ENCODE peak calls at places on chromosomes 13 and 19, in five cellular contexts. One of them, this sample, is unnamed.

GRCh38 chr19:2381151-2381822 is 21.2 kb downstream of the TMPRSS9 start:
- DNase-seq in cardiac muscle cell: peak; percentile 39
- DNase-seq in A673: no peak
- DNase-seq in foreskin keratinocyte: no peak
- DNase-seq in ovary: no peak
- DNase-seq in this sample: no peak

GRCh38 chr13:98103942-98104880 is 38.7 kb upstream of the FARP1 start:
- DNase-seq in cardiac muscle cell: no peak
- DNase-seq in ovary: no peak
- DNase-seq in A673: peak; percentile 41
- DNase-seq in foreskin keratinocyte: no peak
- DNase-seq in this sample: no peak

GRCh38 chr13:97165527-97166425 is 56.4 kb upstream of the MBNL2 start:
- DNase-seq in foreskin keratinocyte: no peak
- DNase-seq in A673: no peak
- DNase-seq in cardiac muscle cell: no peak
- DNase-seq in ovary: no peak
- DNase-seq in this sample: no peak

GRCh38 chr19:40229484-40229883 is 3.0 kb upstream of the CCNP start:
- DNase-seq in foreskin keratinocyte: no peak
- DNase-seq in cardiac muscle cell: no peak
- DNase-seq in A673: no peak
- DNase-seq in ovary: no peak
- DNase-seq in this sample: no peak

GRCh38 chr13:43805071-43805468 is 18.3 kb upstream of the ENOX1 start:
- DNase-seq in foreskin keratinocyte: peak; percentile 98
- DNase-seq in cardiac muscle cell: peak; percentile 62
- DNase-seq in A673: peak; percentile 5
- DNase-seq in ovary: no peak
- DNase-seq in this sample: no peak

GRCh38 chr19:46710687-46711086 is 6.2 kb downstream of the PRKD2 start:
- DNase-seq in A673: no peak
- DNase-seq in foreskin keratinocyte: no peak
- DNase-seq in cardiac muscle cell: no peak
- DNase-seq in ovary: no peak
- DNase-seq in this sample: no peak

GRCh38 chr13:114298866-114299265 is 15.4 kb upstream of the CHAMP1 start:
- DNase-seq in cardiac muscle cell: no peak
- DNase-seq in foreskin keratinocyte: no peak
- DNase-seq in A673: no peak
- DNase-seq in ovary: no peak
- DNase-seq in this sample: no peak

GRCh38 chr13:49997935-49998334 is 1.1 kb downstream of the TRIM13 start:
- DNase-seq in foreskin keratinocyte: no peak
- DNase-seq in A673: no peak
- DNase-seq in cardiac muscle cell: peak; percentile 22
- DNase-seq in ovary: no peak
- DNase-seq in this sample: no peak

GRCh38 chr19:8361921-8362793 is 1.8 kb upstream of the ANGPTL4 start:
- DNase-seq in cardiac muscle cell: peak; percentile 99
- DNase-seq in ovary: peak; percentile 76
- DNase-seq in foreskin keratinocyte: peak; percentile 96
- DNase-seq in A673: peak; percentile 92
- DNase-seq in this sample: no peak

GRCh38 chr19:51779703-51780102 is 15.3 kb upstream of the FPR3 start:
- DNase-seq in cardiac muscle cell: no peak
- DNase-seq in ovary: no peak
- DNase-seq in foreskin keratinocyte: no peak
- DNase-seq in A673: no peak
- DNase-seq in this sample: no peak

GRCh38 chr13:34230271-34230670 is 412.3 kb downstream of the RFC3 start:
- DNase-seq in cardiac muscle cell: no peak
- DNase-seq in foreskin keratinocyte: no peak
- DNase-seq in A673: no peak
- DNase-seq in ovary: no peak
- DNase-seq in this sample: no peak

GRCh38 chr13:40801255-40802217 is 12.1 kb downstream of the SLC25A15 start:
- DNase-seq in foreskin keratinocyte: no peak
- DNase-seq in A673: no peak
- DNase-seq in cardiac muscle cell: no peak
- DNase-seq in ovary: no peak
- DNase-seq in this sample: no peak

GRCh38 chr19:31314849-31315620 is 34.2 kb downstream of the TSHZ3 start:
- DNase-seq in ovary: no peak
- DNase-seq in A673: no peak
- DNase-seq in cardiac muscle cell: no peak
- DNase-seq in foreskin keratinocyte: no peak
- DNase-seq in this sample: no peak

GRCh38 chr19:57280913-57281425 is 684 bp downstream of the ZNF460 start:
- DNase-seq in foreskin keratinocyte: no peak
- DNase-seq in ovary: peak; percentile 31
- DNase-seq in A673: peak; percentile 21
- DNase-seq in cardiac muscle cell: no peak
- DNase-seq in this sample: peak; percentile 4

GRCh38 chr13:112443191-112444000 is 67.2 kb downstream of the SPACA7 start:
- DNase-seq in foreskin keratinocyte: no peak
- DNase-seq in ovary: no peak
- DNase-seq in A673: peak; percentile 49
- DNase-seq in cardiac muscle cell: no peak
- DNase-seq in this sample: no peak

GRCh38 chr13:105984236-105984635 is 551.2 kb downstream of the EFNB2 start:
- DNase-seq in foreskin keratinocyte: peak; percentile 53
- DNase-seq in cardiac muscle cell: no peak
- DNase-seq in ovary: no peak
- DNase-seq in A673: no peak
- DNase-seq in this sample: no peak

GRCh38 chr19:48194041-48194871 is 23.8 kb downstream of the ZSWIM9 start:
- DNase-seq in A673: no peak
- DNase-seq in foreskin keratinocyte: no peak
- DNase-seq in cardiac muscle cell: peak; percentile 24
- DNase-seq in ovary: no peak
- DNase-seq in this sample: no peak

GRCh38 chr19:19458110-19458816 is 52.8 kb downstream of the GATAD2A start:
- DNase-seq in cardiac muscle cell: no peak
- DNase-seq in A673: no peak
- DNase-seq in foreskin keratinocyte: no peak
- DNase-seq in ovary: no peak
- DNase-seq in this sample: no peak

GRCh38 chr13:105908581-105908980 is 626.9 kb downstream of the EFNB2 start:
- DNase-seq in ovary: no peak
- DNase-seq in cardiac muscle cell: no peak
- DNase-seq in foreskin keratinocyte: no peak
- DNase-seq in A673: no peak
- DNase-seq in this sample: no peak

GRCh38 chr13:23321534-23322241 is 111.8 kb downstream of the SACS start:
- DNase-seq in ovary: peak; percentile 35
- DNase-seq in cardiac muscle cell: peak; percentile 93
- DNase-seq in A673: no peak
- DNase-seq in foreskin keratinocyte: peak; percentile 87
- DNase-seq in this sample: no peak

GRCh38 chr13:76677047-76677446 is 209.2 kb downstream of the KCTD12 start:
- DNase-seq in cardiac muscle cell: peak; percentile 85
- DNase-seq in foreskin keratinocyte: no peak
- DNase-seq in ovary: peak; percentile 40
- DNase-seq in A673: no peak
- DNase-seq in this sample: no peak

GRCh38 chr13:91579320-91579719 is 180.9 kb downstream of the GPC5 start:
- DNase-seq in ovary: no peak
- DNase-seq in A673: no peak
- DNase-seq in foreskin keratinocyte: no peak
- DNase-seq in cardiac muscle cell: no peak
- DNase-seq in this sample: no peak

GRCh38 chr19:6105444-6105843 is 4.9 kb downstream of the RFX2 start:
- DNase-seq in ovary: no peak
- DNase-seq in foreskin keratinocyte: no peak
- DNase-seq in cardiac muscle cell: no peak
- DNase-seq in A673: no peak
- DNase-seq in this sample: no peak

GRCh38 chr13:38463047-38463446 is 113.4 kb downstream of the UFM1 start:
- DNase-seq in cardiac muscle cell: no peak
- DNase-seq in ovary: no peak
- DNase-seq in foreskin keratinocyte: no peak
- DNase-seq in A673: no peak
- DNase-seq in this sample: no peak

GRCh38 chr13:27004866-27005265 is 166.7 kb downstream of the USP12 start:
- DNase-seq in A673: no peak
- DNase-seq in cardiac muscle cell: no peak
- DNase-seq in ovary: no peak
- DNase-seq in foreskin keratinocyte: no peak
- DNase-seq in this sample: no peak

GRCh38 chr13:86446311-86446710 is 647.1 kb upstream of the SLITRK6 start:
- DNase-seq in foreskin keratinocyte: no peak
- DNase-seq in cardiac muscle cell: peak; percentile 22
- DNase-seq in ovary: no peak
- DNase-seq in A673: peak; percentile 84
- DNase-seq in this sample: no peak

GRCh38 chr13:40206241-40207109 is 460.0 kb downstream of the FOXO1 start:
- DNase-seq in A673: no peak
- DNase-seq in foreskin keratinocyte: peak; percentile 99
- DNase-seq in cardiac muscle cell: peak; percentile 54
- DNase-seq in ovary: no peak
- DNase-seq in this sample: no peak

GRCh38 chr19:48837081-48837524 is 812 bp upstream of the HSD17B14 start:
- DNase-seq in ovary: peak; percentile 91
- DNase-seq in A673: peak; percentile 95
- DNase-seq in cardiac muscle cell: peak; percentile 90
- DNase-seq in foreskin keratinocyte: no peak
- DNase-seq in this sample: peak; percentile 74

GRCh38 chr19:46478356-46478986 is 7.1 kb upstream of the PNMA8A start:
- DNase-seq in cardiac muscle cell: peak; percentile 62
- DNase-seq in ovary: no peak
- DNase-seq in foreskin keratinocyte: no peak
- DNase-seq in A673: peak; percentile 48
- DNase-seq in this sample: peak; percentile 27

GRCh38 chr19:33868821-33869412 is 72.2 kb downstream of the KCTD15 start:
- DNase-seq in foreskin keratinocyte: no peak
- DNase-seq in A673: no peak
- DNase-seq in cardiac muscle cell: peak; percentile 51
- DNase-seq in ovary: peak; percentile 30
- DNase-seq in this sample: no peak

GRCh38 chr13:50576156-50576555 is 267.3 kb downstream of the DLEU7 start:
- DNase-seq in ovary: no peak
- DNase-seq in foreskin keratinocyte: no peak
- DNase-seq in A673: no peak
- DNase-seq in cardiac muscle cell: no peak
- DNase-seq in this sample: no peak

GRCh38 chr19:58519087-58519354 is 589 bp downstream of the ZBTB45 start:
- DNase-seq in A673: peak; percentile 91
- DNase-seq in ovary: peak; percentile 71
- DNase-seq in cardiac muscle cell: peak; percentile 82
- DNase-seq in foreskin keratinocyte: peak; percentile 41
- DNase-seq in this sample: peak; percentile 54

GRCh38 chr19:15869109-15869555 is 28.7 kb downstream of the CYP4F2 start:
- DNase-seq in cardiac muscle cell: peak; percentile 48
- DNase-seq in foreskin keratinocyte: peak; percentile 80
- DNase-seq in ovary: no peak
- DNase-seq in A673: peak; percentile 57
- DNase-seq in this sample: peak; percentile 28

GRCh38 chr13:71626396-71626795 is 240.6 kb downstream of the DACH1 start:
- DNase-seq in ovary: no peak
- DNase-seq in cardiac muscle cell: no peak
- DNase-seq in A673: no peak
- DNase-seq in foreskin keratinocyte: no peak
- DNase-seq in this sample: no peak

DNA sequence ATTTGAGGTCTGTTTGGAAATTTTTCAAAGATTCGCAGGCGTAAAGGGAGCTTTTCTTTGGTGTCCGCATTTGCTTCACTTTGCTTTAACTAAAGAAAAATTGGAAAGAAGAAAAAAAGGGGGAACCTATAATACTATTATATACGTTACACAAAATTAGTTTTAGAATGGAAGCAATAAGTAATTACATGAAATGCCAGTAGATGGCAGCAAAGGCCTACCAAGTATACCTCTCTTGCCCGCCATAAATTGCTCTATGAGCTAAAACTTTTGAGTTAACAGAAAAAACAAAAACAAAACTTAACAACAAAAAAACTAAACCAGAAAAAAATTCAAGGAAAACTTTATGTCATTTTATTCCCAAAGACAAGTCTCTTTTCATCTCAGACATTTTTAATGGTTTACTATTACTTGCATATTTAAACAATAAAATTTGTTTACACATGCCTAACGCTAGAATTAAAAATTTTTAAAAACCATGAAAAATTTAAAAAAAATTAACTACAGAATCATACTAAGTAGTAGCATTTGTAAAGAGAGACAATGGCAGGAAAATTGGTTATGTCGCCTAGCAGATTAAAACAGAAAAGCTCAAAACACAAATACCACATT is 271.4 kb downstream of the NALCN start:
- DNase-seq in ovary: no peak
- DNase-seq in A673: peak; percentile 75
- DNase-seq in cardiac muscle cell: peak; percentile 73
- DNase-seq in foreskin keratinocyte: no peak
- DNase-seq in this sample: no peak
- TF ChIP-seq CTCF in ovary: peak; percentile 23
- TF ChIP-seq CTCF in A673: peak; percentile 71
- TF ChIP-seq CTCF in cardiac muscle cell: peak; percentile 53
- TF ChIP-seq CTCF in foreskin keratinocyte: peak; percentile 88
- TF ChIP-seq CTCF in this sample: peak; percentile 83

GRCh38 chr13:109645831-109646230 is 140.6 kb downstream of the IRS2 start:
- DNase-seq in ovary: peak; percentile 26
- DNase-seq in cardiac muscle cell: no peak
- DNase-seq in A673: no peak
- DNase-seq in foreskin keratinocyte: no peak
- DNase-seq in this sample: no peak
- H3K27ac ChIP-seq in ovary: no peak overlapping the region
- H3K27ac ChIP-seq in cardiac muscle cell: no peak overlapping the region
- H3K27ac ChIP-seq in A673: peak overlapping the region; percentile 32
- H3K27ac ChIP-seq in foreskin keratinocyte: no peak overlapping the region
- H3K27ac ChIP-seq in this sample: no peak overlapping the region

GRCh38 chr19:11420894-11421606 is 1.9 kb upstream of the RGL3 start:
- DNase-seq in cardiac muscle cell: no peak
- DNase-seq in ovary: no peak
- DNase-seq in A673: no peak
- DNase-seq in foreskin keratinocyte: no peak
- DNase-seq in this sample: no peak

GRCh38 chr19:11416346-11417052 is 2.6 kb downstream of the RGL3 start:
- DNase-seq in A673: no peak
- DNase-seq in ovary: no peak
- DNase-seq in cardiac muscle cell: no peak
- DNase-seq in foreskin keratinocyte: no peak
- DNase-seq in this sample: no peak

GRCh38 chr19:11420429-11420893 is 1.3 kb upstream of the RGL3 start:
- DNase-seq in cardiac muscle cell: peak; percentile 63
- DNase-seq in foreskin keratinocyte: no peak
- DNase-seq in ovary: peak; percentile 64
- DNase-seq in A673: no peak
- DNase-seq in this sample: no peak

GRCh38 chr19:11418518-11419506 is at the start of gene RGL3:
- DNase-seq in foreskin keratinocyte: no peak
- DNase-seq in A673: no peak
- DNase-seq in cardiac muscle cell: no peak
- DNase-seq in ovary: no peak
- DNase-seq in this sample: no peak

GRCh38 chr19:11418166-11418517 is 972 bp downstream of the RGL3 start:
- DNase-seq in cardiac muscle cell: no peak
- DNase-seq in foreskin keratinocyte: no peak
- DNase-seq in ovary: no peak
- DNase-seq in A673: no peak
- DNase-seq in this sample: no peak
- H3K27me3 ChIP-seq in cardiac muscle cell: peaks cover 36% of the 10 kb centered on the region
- H3K27me3 ChIP-seq in foreskin keratinocyte: peaks cover 56% of the 10 kb centered on the region
- H3K27me3 ChIP-seq in ovary: peaks cover 2% of the 10 kb centered on the region
- H3K27me3 ChIP-seq in A673: peaks cover 40% of the 10 kb centered on the region
- H3K27me3 ChIP-seq in this sample: peaks cover 46% of the 10 kb centered on the region

GRCh38 chr13:75486654-75487053 is 4.7 kb upstream of the TBC1D4 start:
- DNase-seq in A673: no peak
- DNase-seq in foreskin keratinocyte: no peak
- DNase-seq in ovary: no peak
- DNase-seq in cardiac muscle cell: no peak
- DNase-seq in this sample: no peak
- TF ChIP-seq CTCF in A673: no peak
- TF ChIP-seq CTCF in foreskin keratinocyte: no peak
- TF ChIP-seq CTCF in ovary: no peak
- TF ChIP-seq CTCF in cardiac muscle cell: no peak
- TF ChIP-seq CTCF in this sample: no peak

This sample was measured in CD4-positive, alpha-beta T cell.